ENCODE peak calls at places on chromosomes 6 and 20, in nine cellular contexts. T is HCT116, B is cardiac muscle cell, Y is osteocyte, O is foreskin fibroblast, X is left lung, C is HFFc6, F is IMR-90, U is choroid plexus epithelial cell. K is an unnamed sample.

GRCh38 chr6:137787016-137787415 is 80.0 kb upstream of the TNFAIP3 start:
- DNase-seq in T (no peak), B (no peak), Y (no peak), O (peak), X (no peak), C (no peak), F (no peak), U (no peak), K (no peak)

GRCh38 chr6:116365743-116366142 is 5.0 kb upstream of the DSE start:
- DNase-seq in T (no peak), B (no peak), Y (no peak), O (no peak), X (no peak), C (no peak), F (no peak), U (no peak), K (no peak)

GRCh38 chr6:64817525-64817924 is 889.5 kb downstream of the EYS start:
- DNase-seq in T (no peak), B (no peak), Y (no peak), O (no peak), X (no peak), C (no peak), F (no peak), U (no peak), K (no peak)

GRCh38 chr20:32354592-32355416 is 3.3 kb upstream of the ASXL1 start:
- DNase-seq in T (no peak), B (no peak), Y (no peak), O (peak), X (no peak), C (peak), F (peak), U (peak), K (no peak)

GRCh38 chr6:17389274-17389847 is 4.0 kb upstream of the CAP2 start:
- DNase-seq in T (no peak), B (no peak), Y (no peak), O (peak), X (no peak), C (peak), F (peak), U (peak), K (no peak)

GRCh38 chr6:84897874-84898635 is 133.7 kb upstream of the TBX18 start:
- DNase-seq in T (no peak), B (no peak), Y (no peak), O (peak), X (no peak), C (peak), F (peak), U (peak), K (no peak)

GRCh38 chr6:163708459-163708858 is 293.9 kb downstream of the QKI start:
- DNase-seq in T (no peak), B (no peak), Y (no peak), O (no peak), X (no peak), C (no peak), F (no peak), U (no peak), K (no peak)

GRCh38 chr6:166604911-166605310 is 18.4 kb upstream of the RAMACL start:
- DNase-seq in T (no peak), B (no peak), Y (peak), O (no peak), X (no peak), C (no peak), F (no peak), U (no peak), K (no peak)

GRCh38 chr6:70277480-70277879 is 25.4 kb downstream of the COL9A1 start:
- DNase-seq in T (no peak), B (no peak), Y (no peak), O (peak), X (no peak), C (no peak), F (peak), U (peak), K (no peak)

GRCh38 chr20:59318803-59319202 is 18.4 kb downstream of the EDN3 start:
- DNase-seq in T (no peak), B (no peak), Y (no peak), O (no peak), X (no peak), C (no peak), F (no peak), U (no peak), K (no peak)

GRCh38 chr6:99868074-99868702 is 125.8 kb downstream of the MCHR2 start:
- DNase-seq in T (peak), B (peak), Y (peak), O (peak), X (peak), C (peak), F (peak), U (peak), K (peak)

GRCh38 chr6:131065112-131065823 is 2.2 kb upstream of the EPB41L2 start:
- DNase-seq in T (no peak), B (no peak), Y (no peak), O (no peak), X (no peak), C (no peak), F (no peak), U (no peak), K (no peak)

GRCh38 chr20:24938498-24938897 is 10.6 kb upstream of the CST7 start:
- DNase-seq in T (no peak), B (no peak), Y (peak), O (no peak), X (no peak), C (no peak), F (no peak), U (no peak), K (no peak)

GRCh38 chr6:158825951-158826306 is 6.8 kb upstream of the EZR start:
- DNase-seq in T (no peak), B (peak), Y (no peak), O (peak), X (no peak), C (no peak), F (peak), U (peak), K (no peak)

DNA sequence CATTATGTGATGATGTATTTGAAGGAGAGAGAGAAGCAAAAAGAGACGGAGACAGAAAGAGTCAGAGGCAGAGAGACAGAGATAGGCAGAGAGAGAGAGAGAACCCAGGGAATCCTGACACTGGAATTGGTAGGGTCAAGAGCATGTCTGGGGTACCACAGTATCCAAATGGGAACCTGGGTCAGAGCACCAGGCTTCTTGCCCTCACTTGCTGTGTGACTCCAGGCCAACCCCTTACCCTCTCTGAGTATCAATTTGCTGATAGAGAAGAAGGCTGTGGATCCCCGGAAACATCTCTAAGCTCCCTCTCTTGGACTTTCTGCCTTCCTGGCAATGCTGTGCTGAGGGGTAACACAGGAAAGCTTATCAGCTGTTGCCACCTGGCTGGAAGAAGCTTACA is 385.3 kb upstream of the SULF2 start:
- DNase-seq in T (no peak), B (no peak), Y (no peak), O (no peak), X (no peak), C (no peak), F (no peak), U (no peak), K (no peak)
- TF ChIP-seq CTCF in T (no peak), B (no peak), Y (no peak), O (no peak), X (no peak), C (no peak), F (no peak), U (no peak), K (no peak)

GRCh38 chr6:113857565-113858066 is 471 bp downstream of the MARCKS start:
- DNase-seq in T (no peak), B (peak), Y (no peak), O (no peak), X (no peak), C (no peak), F (no peak), U (peak), K (peak)

GRCh38 chr6:113859349-113860164 is 2.4 kb downstream of the MARCKS start:
- DNase-seq in T (no peak), B (peak), Y (peak), O (peak), X (peak), C (peak), F (peak), U (peak), K (peak)

GRCh38 chr6:113858067-113858604 is 991 bp downstream of the MARCKS start:
- DNase-seq in T (no peak), B (peak), Y (no peak), O (peak), X (peak), C (peak), F (peak), U (peak), K (peak)

GRCh38 chr6:113860165-113860955 is 3.2 kb downstream of the MARCKS start:
- DNase-seq in T (no peak), B (peak), Y (peak), O (peak), X (peak), C (no peak), F (peak), U (peak), K (peak)

GRCh38 chr6:113858605-113859348 is 1.6 kb downstream of the MARCKS start:
- DNase-seq in T (peak), B (peak), Y (peak), O (peak), X (peak), C (peak), F (peak), U (peak), K (peak)
- TF ChIP-seq CTCF in T (peak), B (peak), Y (peak), O (peak), X (peak), C (peak), F (peak), U (peak), K (peak)

GRCh38 chr6:43999628-44000027 is 127.6 kb downstream of the MRPL14 start:
- DNase-seq in T (no peak), B (no peak), Y (no peak), O (no peak), X (no peak), C (no peak), F (no peak), U (no peak), K (no peak)

GRCh38 chr6:44000164-44000842 is 126.9 kb downstream of the MRPL14 start:
- DNase-seq in T (peak), B (no peak), Y (no peak), O (no peak), X (peak), C (no peak), F (peak), U (no peak), K (no peak)

GRCh38 chr6:44002071-44002590 is 125.1 kb downstream of the MRPL14 start:
- DNase-seq in T (no peak), B (peak), Y (no peak), O (no peak), X (peak), C (no peak), F (no peak), U (no peak), K (peak)

GRCh38 chr6:44002591-44003344 is 124.5 kb downstream of the MRPL14 start:
- DNase-seq in T (no peak), B (peak), Y (no peak), O (peak), X (peak), C (peak), F (peak), U (peak), K (peak)

DNA sequence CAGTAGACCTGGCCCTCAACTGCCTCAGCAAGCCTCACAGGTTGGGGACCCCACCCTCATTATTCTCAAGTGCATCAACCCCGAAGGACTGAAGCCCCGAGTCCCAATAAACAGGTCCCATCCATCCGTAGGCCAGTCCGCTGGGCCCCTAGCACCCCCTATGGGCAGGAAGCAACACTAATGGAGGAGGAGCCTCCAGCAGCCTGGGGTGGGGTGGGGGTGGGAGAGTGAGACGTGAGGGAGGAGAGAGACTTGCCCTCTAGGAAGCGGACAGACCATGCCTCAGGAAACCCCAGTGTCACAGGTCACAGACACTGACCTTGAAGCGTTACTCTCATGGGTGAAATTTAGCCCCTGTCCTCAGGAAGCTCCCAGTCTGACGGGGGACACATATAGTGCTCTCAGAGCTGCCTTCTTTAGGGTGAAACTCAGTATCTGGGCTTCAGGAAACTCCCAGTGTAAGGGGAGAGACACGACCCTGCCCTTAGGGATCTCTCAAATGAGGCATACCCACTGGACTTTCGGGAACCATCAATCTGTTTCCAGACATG is 125.9 kb downstream of the MRPL14 start:
- DNase-seq in T (peak), B (peak), Y (no peak), O (no peak), X (peak), C (no peak), F (no peak), U (peak), K (no peak)
- TF ChIP-seq CTCF in T (peak), B (peak), Y (peak), O (peak), X (no peak), C (peak), F (peak), U (peak), K (peak)

DNA sequence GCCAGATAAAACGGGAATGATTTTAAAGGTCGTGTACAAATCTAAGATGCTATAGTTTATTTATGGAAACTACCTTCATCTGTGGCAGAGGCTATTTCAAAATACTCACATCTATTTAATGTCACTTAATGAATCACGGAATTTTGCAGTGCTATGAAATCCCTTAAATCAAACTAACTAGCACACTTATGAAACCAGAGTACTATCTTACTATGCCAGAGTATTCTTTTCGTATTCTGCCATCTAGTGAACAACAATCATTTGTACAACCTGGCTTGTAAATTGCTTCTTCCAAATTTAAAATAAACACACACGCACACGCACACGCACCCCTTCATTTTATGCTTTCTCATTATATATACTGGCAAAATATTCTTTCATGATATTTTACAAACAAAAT is 78.0 kb upstream of the BMP5 start:
- DNase-seq in T (peak), B (no peak), Y (no peak), O (peak), X (no peak), C (peak), F (peak), U (peak), K (no peak)
- TF ChIP-seq CTCF in T (peak), B (peak), Y (peak), O (peak), X (no peak), C (peak), F (peak), U (peak), K (no peak)

DNA sequence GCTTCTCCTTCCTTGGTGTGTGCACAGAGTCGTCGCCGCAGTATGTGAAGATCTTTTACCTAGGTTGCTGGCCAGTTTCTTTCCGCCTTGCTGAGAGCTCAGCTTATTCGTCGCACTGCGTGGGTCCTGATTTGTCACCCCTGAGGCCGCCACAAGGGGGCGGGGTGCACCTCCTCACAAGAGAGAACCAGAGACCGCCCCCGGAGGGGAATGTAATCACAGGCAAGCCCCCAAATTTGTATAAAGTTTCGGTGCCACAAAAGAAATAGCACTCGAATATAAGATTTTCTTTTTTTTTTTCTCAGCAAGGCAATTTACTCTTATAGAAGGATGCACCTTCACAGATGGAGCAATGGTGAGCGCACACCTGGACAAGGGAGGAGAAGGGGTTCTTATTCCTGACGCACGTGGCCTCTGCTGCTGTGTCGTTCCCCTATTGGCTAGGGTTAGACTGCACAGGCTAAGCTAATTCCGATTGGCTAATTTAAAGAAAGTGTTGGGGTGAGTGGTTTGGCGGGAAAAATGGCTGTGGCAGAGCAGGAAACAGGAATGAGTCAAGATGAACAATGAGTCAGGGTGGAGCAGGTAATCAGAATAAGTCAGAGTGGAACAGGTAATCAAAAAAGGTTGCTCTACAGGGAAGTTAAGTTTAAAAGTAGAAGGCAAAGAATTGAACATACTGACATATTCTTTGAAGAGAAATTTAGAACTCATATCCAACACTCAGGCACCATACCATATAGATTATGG is 19.5 kb downstream of the NCOA3 start:
- DNase-seq in T (no peak), B (no peak), Y (no peak), O (no peak), X (no peak), C (no peak), F (no peak), U (no peak), K (no peak)
- TF ChIP-seq CTCF in T (peak), B (peak), Y (peak), O (no peak), X (no peak), C (peak), F (no peak), U (peak), K (peak)

DNA sequence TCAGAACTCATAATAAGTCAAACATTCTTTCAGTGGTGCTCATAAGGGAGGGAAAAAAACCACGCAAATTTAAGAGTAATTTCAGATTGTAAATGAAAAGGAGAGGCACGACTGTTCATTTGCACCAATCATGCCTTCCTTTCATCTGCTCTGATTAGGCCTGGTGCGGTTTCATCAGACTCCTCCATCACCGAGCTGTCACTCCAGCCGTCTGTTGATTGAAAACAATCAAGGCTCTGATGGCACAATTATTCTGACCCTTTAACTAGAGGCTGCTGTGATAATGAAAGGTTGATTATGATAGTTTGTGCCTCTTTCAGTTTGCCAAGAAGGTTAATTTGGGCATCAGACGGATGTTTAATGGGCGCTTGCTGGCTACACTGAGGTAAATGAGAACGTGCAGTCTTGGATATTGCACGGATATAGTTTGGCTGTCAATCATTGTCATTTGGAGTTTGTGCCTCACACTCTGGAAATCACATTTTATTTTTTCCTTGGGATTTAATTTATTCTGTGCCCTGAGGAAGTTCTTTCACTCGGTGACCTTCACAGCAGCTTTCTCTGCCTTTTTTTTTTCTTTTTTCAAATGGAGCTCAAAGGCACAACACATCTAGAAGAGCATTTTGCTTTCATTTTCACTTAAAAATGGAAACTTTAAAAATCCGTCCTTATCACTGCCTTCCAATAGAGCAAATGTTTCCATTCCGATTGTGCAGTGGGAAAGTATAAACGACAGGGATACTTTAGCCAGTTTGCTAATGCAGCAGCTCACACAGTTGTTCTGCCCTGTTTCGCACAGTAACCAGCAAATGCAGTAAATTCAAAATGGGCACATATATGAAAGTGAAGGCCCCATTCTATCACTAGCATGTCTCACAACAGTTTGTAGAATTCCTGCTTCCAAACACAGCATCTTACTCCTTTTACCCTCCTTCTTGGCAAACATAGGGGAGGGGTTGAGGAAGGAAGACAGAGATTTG is 172.8 kb downstream of the KLHL32 start:
- DNase-seq in T (no peak), B (no peak), Y (no peak), O (no peak), X (no peak), C (no peak), F (no peak), U (no peak), K (no peak)
- TF ChIP-seq CTCF in T (no peak), B (no peak), Y (no peak), O (no peak), X (no peak), C (no peak), F (no peak), U (no peak), K (no peak)

GRCh38 chr6:139330271-139330670 is 38.5 kb upstream of the TXLNB start:
- DNase-seq in T (no peak), B (no peak), Y (no peak), O (no peak), X (no peak), C (no peak), F (no peak), U (no peak), K (no peak)
- TF ChIP-seq CTCF in T (no peak), B (no peak), Y (no peak), O (no peak), X (no peak), C (no peak), F (no peak), U (no peak), K (no peak)

K was measured in endothelial cell.